ENCODE peak calls at places on chromosomes 16 and 17, in ten cellular contexts. B, Q, U, Z, A, S, N, O, E and F are unnamed samples.

GRCh38 chr17:19301274-19301946 is 61.1 kb downstream of the B9D1 start:
- ATAC-seq in B (peak; percentile 78), Q (no peak), U (no peak), Z (no peak), A (no peak), S (no peak), N (no peak), O (no peak), E (peak; percentile 38), F (peak; percentile 37)

GRCh38 chr16:73890524-73891500 is 405.8 kb upstream of the PSMD7 start:
- ATAC-seq in B (peak; percentile 57), Q (no peak), U (no peak), Z (peak; percentile 80), A (no peak), S (no peak), N (peak; percentile 28), O (peak; percentile 52), E (no peak), F (no peak)

GRCh38 chr16:74296120-74296464 is 522 bp upstream of the PSMD7 start:
- ATAC-seq in B (peak; percentile 41), Q (peak; percentile 1), U (peak; percentile 21), Z (no peak), A (no peak), S (peak; percentile 10), N (peak; percentile 1), O (no peak), E (peak; percentile 2), F (no peak)

GRCh38 chr16:69593756-69594155 is 28.0 kb downstream of the NFAT5 start:
- ATAC-seq in B (no peak), Q (no peak), U (no peak), Z (no peak), A (no peak), S (no peak), N (no peak), O (no peak), E (no peak), F (no peak)

GRCh38 chr16:68200120-68200783 is 35.7 kb downstream of the ESRP2 start:
- ATAC-seq in B (peak; percentile 45), Q (no peak), U (peak; percentile 49), Z (no peak), A (peak; percentile 66), S (peak; percentile 39), N (peak; percentile 92), O (peak; percentile 79), E (no peak), F (peak; percentile 41)

GRCh38 chr16:11256657-11257130 is 690 bp upstream of the SOCS1 start:
- ATAC-seq in B (peak; percentile 50), Q (peak; percentile 35), U (no peak), Z (peak; percentile 1), A (peak; percentile 42), S (no peak), N (no peak), O (no peak), E (peak; percentile 59), F (peak; percentile 2)

GRCh38 chr16:75486666-75487313 is 8.5 kb downstream of the CHST6 start:
- ATAC-seq in B (peak; percentile 85), Q (no peak), U (no peak), Z (no peak), A (no peak), S (no peak), N (peak; percentile 61), O (peak; percentile 28), E (no peak), F (no peak)

GRCh38 chr17:77325537-77325825 is 184.7 kb downstream of the SEC14L1 start:
- ATAC-seq in B (no peak), Q (no peak), U (no peak), Z (no peak), A (no peak), S (peak; percentile 13), N (no peak), O (peak; percentile 17), E (no peak), F (no peak)

GRCh38 chr16:27924411-27925118 is 138.9 kb downstream of the GSG1L start:
- ATAC-seq in B (no peak), Q (no peak), U (no peak), Z (peak; percentile 26), A (no peak), S (no peak), N (no peak), O (no peak), E (no peak), F (no peak)

GRCh38 chr17:49964539-49965521 is 4.2 kb upstream of the DLX4 start:
- ATAC-seq in B (no peak), Q (no peak), U (no peak), Z (peak; percentile 30), A (no peak), S (peak; percentile 16), N (peak; percentile 26), O (no peak), E (no peak), F (no peak)

GRCh38 chr17:80738987-80739730 is 194.5 kb downstream of the RPTOR start:
- ATAC-seq in B (no peak), Q (no peak), U (no peak), Z (no peak), A (no peak), S (peak; percentile 58), N (no peak), O (no peak), E (no peak), F (no peak)

GRCh38 chr17:64115043-64115698 is 14.8 kb downstream of the ERN1 start:
- ATAC-seq in B (peak; percentile 47), Q (peak; percentile 36), U (no peak), Z (no peak), A (peak; percentile 75), S (no peak), N (no peak), O (no peak), E (no peak), F (peak; percentile 88)

GRCh38 chr16:2142942-2143868 is 5.2 kb upstream of the RAB26 start:
- ATAC-seq in B (no peak), Q (no peak), U (no peak), Z (no peak), A (peak; percentile 6), S (no peak), N (peak; percentile 33), O (peak; percentile 36), E (no peak), F (peak; percentile 19)

GRCh38 chr17:9729034-9729650 is 62.2 kb downstream of the DHRS7C start:
- ATAC-seq in B (peak; percentile 67), Q (no peak), U (peak; percentile 40), Z (peak; percentile 32), A (peak; percentile 63), S (no peak), N (no peak), O (no peak), E (peak; percentile 82), F (peak; percentile 74)

GRCh38 chr16:87974190-87974589 is 23.0 kb downstream of the BANP start:
- ATAC-seq in B (no peak), Q (no peak), U (no peak), Z (no peak), A (no peak), S (no peak), N (no peak), O (no peak), E (no peak), F (no peak)

GRCh38 chr17:17851101-17851500 is 14.3 kb upstream of the SREBF1 start:
- ATAC-seq in B (no peak), Q (no peak), U (no peak), Z (no peak), A (no peak), S (no peak), N (no peak), O (no peak), E (peak; percentile 51), F (no peak)